ENCODE peak calls at places on chromosome 10, in four cellular contexts. X is IMR-90, D is K562, G is GM12878. L is an unnamed sample.

GRCh38 chr10:47326927-47327330 is 4.7 kb downstream of the GDF2 start:
- DNase-seq in X (no peak), D (peak; percentile 90), G (no peak), L (no peak)

GRCh38 chr10:35390441-35390840 is 54.1 kb downstream of the CCNY start:
- DNase-seq in X (no peak), D (no peak), G (no peak), L (no peak)

GRCh38 chr10:69316313-69317059 is 38.2 kb downstream of the HK1 start:
- DNase-seq in X (peak; percentile 46), D (no peak), G (no peak), L (peak; percentile 68)

GRCh38 chr10:89373916-89374711 is 3.7 kb upstream of the IFIT1B start:
- DNase-seq in X (peak; percentile 94), D (peak; percentile 71), G (no peak), L (peak; percentile 99)

GRCh38 chr10:124250506-124250905 is 157.1 kb upstream of the CHST15 start:
- DNase-seq in X (no peak), D (no peak), G (no peak), L (no peak)

GRCh38 chr10:97542169-97543024 is 30.2 kb upstream of the ANKRD2 start:
- DNase-seq in X (peak; percentile 97), D (peak; percentile 58), G (no peak), L (peak; percentile 98)

GRCh38 chr10:127877116-127877515 is 15.6 kb downstream of the CLRN3 start:
- DNase-seq in X (no peak), D (no peak), G (no peak), L (no peak)

GRCh38 chr10:21279217-21279575 is 246.3 kb downstream of the SKIDA1 start:
- DNase-seq in X (no peak), D (no peak), G (no peak), L (no peak)

GRCh38 chr10:76487582-76487981 is 1056.2 kb downstream of the LRMDA start:
- DNase-seq in X (no peak), D (no peak), G (no peak), L (no peak)

GRCh38 chr10:96857613-96858012 is 25.5 kb downstream of the LCOR start:
- DNase-seq in X (no peak), D (peak; percentile 7), G (no peak), L (no peak)

GRCh38 chr10:1178506-1178905 is 122.3 kb downstream of the WDR37 start:
- DNase-seq in X (no peak), D (no peak), G (no peak), L (no peak)

GRCh38 chr10:117673611-117674010 is 131.1 kb downstream of the EMX2 start:
- DNase-seq in X (no peak), D (no peak), G (no peak), L (no peak)

GRCh38 chr10:65040796-65041195 is 1519.6 kb downstream of the REEP3 start:
- DNase-seq in X (no peak), D (no peak), G (no peak), L (peak; percentile 17)

GRCh38 chr10:23449677-23450220 is 10.9 kb downstream of the OTUD1 start:
- DNase-seq in X (no peak), D (no peak), G (no peak), L (no peak)

GRCh38 chr10:63466168-63466935 is 575 bp upstream of the JMJD1C start:
- DNase-seq in X (peak; percentile 55), D (peak; percentile 73), G (no peak), L (peak; percentile 77)

GRCh38 chr10:48594799-48595198 is 10.1 kb downstream of the ARHGAP22 start:
- DNase-seq in X (no peak), D (no peak), G (no peak), L (no peak)

GRCh38 chr10:77875730-77876129 is 50.8 kb downstream of the DLG5 start:
- DNase-seq in X (no peak), D (no peak), G (no peak), L (no peak)

GRCh38 chr10:93852721-93853120 is 41.1 kb upstream of the SLC35G1 start:
- DNase-seq in X (no peak), D (no peak), G (no peak), L (no peak)

GRCh38 chr10:110494532-110494931 is 3.2 kb upstream of the DUSP5 start:
- DNase-seq in X (peak; percentile 49), D (no peak), G (no peak), L (no peak)

GRCh38 chr10:122139627-122140151 is 131.4 kb upstream of the BTBD16 start:
- DNase-seq in X (no peak), D (no peak), G (no peak), L (no peak)

GRCh38 chr10:8138471-8138870 is 84.0 kb downstream of the GATA3 start:
- DNase-seq in X (peak; percentile 10), D (no peak), G (no peak), L (peak; percentile 21)

GRCh38 chr10:2925631-2926030 is 141.7 kb upstream of the PFKP start:
- DNase-seq in X (peak; percentile 40), D (no peak), G (no peak), L (peak; percentile 83)

GRCh38 chr10:34213193-34213804 is 601.8 kb downstream of the PARD3 start:
- DNase-seq in X (no peak), D (no peak), G (no peak), L (no peak)

GRCh38 chr10:71128311-71129010 is 83.9 kb upstream of the UNC5B start:
- DNase-seq in X (no peak), D (no peak), G (no peak), L (no peak)

GRCh38 chr10:3797750-3798149 is 12.7 kb upstream of the KLF6 start:
- DNase-seq in X (no peak), D (no peak), G (no peak), L (no peak)

GRCh38 chr10:99285846-99286245 is 43.3 kb upstream of the CNNM1 start:
- DNase-seq in X (peak; percentile 1), D (no peak), G (no peak), L (no peak)

GRCh38 chr10:118027397-118027796 is 19.3 kb downstream of the RAB11FIP2 start:
- DNase-seq in X (no peak), D (no peak), G (no peak), L (no peak)

GRCh38 chr10:2851544-2851943 is 215.8 kb upstream of the PFKP start:
- DNase-seq in X (no peak), D (no peak), G (no peak), L (no peak)

GRCh38 chr10:70856454-70856853 is 31.9 kb downstream of the PCBD1 start:
- DNase-seq in X (no peak), D (no peak), G (no peak), L (no peak)

GRCh38 chr10:101938316-101939272 is 95.0 kb upstream of the KCNIP2 start:
- DNase-seq in X (peak; percentile 93), D (no peak), G (no peak), L (peak; percentile 97)

GRCh38 chr10:95360122-95360715 is 69.4 kb upstream of the PDLIM1 start:
- DNase-seq in X (peak; percentile 34), D (peak; percentile 47), G (no peak), L (peak; percentile 28)

GRCh38 chr10:44316187-44316921 is 68.5 kb downstream of the CXCL12 start:
- DNase-seq in X (no peak), D (peak; percentile 87), G (no peak), L (no peak)

GRCh38 chr10:84224411-84225028 is 824 bp downstream of the LRIT2 start:
- DNase-seq in X (no peak), D (peak; percentile 32), G (no peak), L (no peak)

GRCh38 chr10:43233601-43234430 is 33.0 kb downstream of the RASGEF1A start:
- DNase-seq in X (no peak), D (no peak), G (no peak), L (no peak)

GRCh38 chr10:122435212-122435827 is 19.1 kb upstream of the ARMS2 start:
- DNase-seq in X (peak; percentile 55), D (peak; percentile 21), G (no peak), L (peak; percentile 64)

GRCh38 chr10:108982141-108982540 is 941.2 kb downstream of the XPNPEP1 start:
- DNase-seq in X (no peak), D (no peak), G (no peak), L (no peak)

GRCh38 chr10:114548662-114549061 is 109.4 kb downstream of the ABLIM1 start:
- DNase-seq in X (peak; percentile 56), D (peak; percentile 24), G (no peak), L (peak; percentile 79)

GRCh38 chr10:128898133-128898915 is 568.7 kb upstream of the MGMT start:
- DNase-seq in X (no peak), D (no peak), G (no peak), L (no peak)

GRCh38 chr10:34033067-34033466 is 698.6 kb upstream of the NRP1 start:
- DNase-seq in X (no peak), D (no peak), G (no peak), L (no peak)

GRCh38 chr10:14009315-14010082 is 321.2 kb downstream of the FRMD4A start:
- DNase-seq in X (peak; percentile 90), D (no peak), G (peak; percentile 96), L (peak; percentile 47)
- TF ChIP-seq POLR2A in X (peak; percentile 76), D (no peak), G (no peak), L (no peak)

GRCh38 chr10:51215956-51216834 is 141.9 kb downstream of the PRKG1 start:
- DNase-seq in X (peak; percentile 78), D (no peak), G (no peak), L (no peak)
- TF ChIP-seq FOS in X (no peak), D (no peak), G (no peak), L (no peak)

GRCh38 chr10:30553018-30553624 is 76.4 kb downstream of the LYZL2 start:
- DNase-seq in X (no peak), D (peak; percentile 98), G (no peak), L (no peak)

GRCh38 chr10:30554443-30554831 is 75.1 kb downstream of the LYZL2 start:
- DNase-seq in X (no peak), D (no peak), G (no peak), L (no peak)

GRCh38 chr10:30556189-30556588 is 73.4 kb downstream of the LYZL2 start:
- DNase-seq in X (no peak), D (no peak), G (no peak), L (no peak)

GRCh38 chr10:30555465-30555864 is 74.1 kb downstream of the LYZL2 start:
- DNase-seq in X (no peak), D (no peak), G (no peak), L (no peak)

GRCh38 chr10:30553625-30554442 is 75.7 kb downstream of the LYZL2 start:
- DNase-seq in X (peak; percentile 11), D (peak; percentile 82), G (no peak), L (peak; percentile 59)
- TF ChIP-seq POLR2A in X (no peak), D (peak; percentile 36), G (no peak), L (no peak)

GRCh38 chr10:62073429-62073828 is 171.9 kb downstream of the ARID5B start:
- DNase-seq in X (no peak), D (no peak), G (no peak), L (no peak)
- TF ChIP-seq FOS in X (no peak), D (no peak), G (no peak), L (no peak)

GRCh38 chr10:132516771-132517725 is 20.5 kb upstream of the INPP5A start:
- DNase-seq in X (peak; percentile 96), D (peak; percentile 84), G (no peak), L (peak; percentile 71)
- TF ChIP-seq POLR2A in X (no peak), D (no peak), G (no peak), L (no peak)

GRCh38 chr10:73894245-73894971 is 16.5 kb upstream of the PLAU start:
- DNase-seq in X (peak; percentile 85), D (peak; percentile 56), G (no peak), L (peak; percentile 90)
- TF ChIP-seq FOS in X (peak; percentile 61), D (no peak), G (no peak), L (peak; percentile 99)

GRCh38 chr10:11409357-11409756 is 202.1 kb downstream of the USP6NL start:
- DNase-seq in X (no peak), D (no peak), G (no peak), L (no peak)
- TF ChIP-seq POLR2A in X (no peak), D (no peak), G (no peak), L (no peak)

GRCh38 chr10:60197206-60197605 is 192.5 kb downstream of the ANK3 start:
- DNase-seq in X (no peak), D (no peak), G (no peak), L (no peak)
- TF ChIP-seq FOS in X (no peak), D (no peak), G (no peak), L (no peak)